ENCODE peak calls at places on chromosomes 3 and 15, in eight cellular contexts. One of them, this sample, is unnamed.

GRCh38 chr3:147758786-147759185 is 349.6 kb downstream of the ZIC1 start:
- DNase-seq in cardiac fibroblast: peak
- DNase-seq in Peyer's patch: no peak
- DNase-seq in esophagus muscularis mucosa: no peak
- DNase-seq in foreskin keratinocyte: no peak
- DNase-seq in dorsolateral prefrontal cortex: no peak
- DNase-seq in cardiac muscle cell: no peak
- DNase-seq in K562: no peak
- DNase-seq in this sample: no peak

GRCh38 chr3:62414786-62415185 is 41.4 kb upstream of the FEZF2 start:
- DNase-seq in cardiac fibroblast: no peak
- DNase-seq in Peyer's patch: no peak
- DNase-seq in esophagus muscularis mucosa: no peak
- DNase-seq in foreskin keratinocyte: no peak
- DNase-seq in dorsolateral prefrontal cortex: no peak
- DNase-seq in cardiac muscle cell: no peak
- DNase-seq in K562: no peak
- DNase-seq in this sample: peak

GRCh38 chr15:76161153-76162049 is 101.6 kb downstream of the TMEM266 start:
- DNase-seq in cardiac fibroblast: no peak
- DNase-seq in Peyer's patch: no peak
- DNase-seq in esophagus muscularis mucosa: no peak
- DNase-seq in foreskin keratinocyte: no peak
- DNase-seq in dorsolateral prefrontal cortex: no peak
- DNase-seq in cardiac muscle cell: no peak
- DNase-seq in K562: no peak
- DNase-seq in this sample: no peak

GRCh38 chr3:46895761-46896160 is 18.2 kb downstream of the PTH1R start:
- DNase-seq in cardiac fibroblast: no peak
- DNase-seq in Peyer's patch: no peak
- DNase-seq in esophagus muscularis mucosa: no peak
- DNase-seq in foreskin keratinocyte: no peak
- DNase-seq in dorsolateral prefrontal cortex: no peak
- DNase-seq in cardiac muscle cell: no peak
- DNase-seq in K562: no peak
- DNase-seq in this sample: no peak

GRCh38 chr3:133986302-133986701 is 43.4 kb downstream of the SLCO2A1 start:
- DNase-seq in cardiac fibroblast: no peak
- DNase-seq in Peyer's patch: no peak
- DNase-seq in esophagus muscularis mucosa: no peak
- DNase-seq in foreskin keratinocyte: no peak
- DNase-seq in dorsolateral prefrontal cortex: no peak
- DNase-seq in cardiac muscle cell: no peak
- DNase-seq in K562: no peak
- DNase-seq in this sample: no peak

GRCh38 chr15:99446565-99447496 is 119.0 kb upstream of the MEF2A start:
- DNase-seq in cardiac fibroblast: no peak
- DNase-seq in Peyer's patch: peak
- DNase-seq in esophagus muscularis mucosa: peak
- DNase-seq in foreskin keratinocyte: no peak
- DNase-seq in dorsolateral prefrontal cortex: no peak
- DNase-seq in cardiac muscle cell: no peak
- DNase-seq in K562: no peak
- DNase-seq in this sample: no peak

GRCh38 chr3:132554437-132554836 is 42.6 kb upstream of the ACKR4 start:
- DNase-seq in cardiac fibroblast: peak
- DNase-seq in Peyer's patch: no peak
- DNase-seq in esophagus muscularis mucosa: no peak
- DNase-seq in foreskin keratinocyte: no peak
- DNase-seq in dorsolateral prefrontal cortex: no peak
- DNase-seq in cardiac muscle cell: no peak
- DNase-seq in K562: no peak
- DNase-seq in this sample: no peak

GRCh38 chr3:4642611-4643010 is 149.5 kb downstream of the ITPR1 start:
- DNase-seq in cardiac fibroblast: no peak
- DNase-seq in Peyer's patch: no peak
- DNase-seq in esophagus muscularis mucosa: no peak
- DNase-seq in foreskin keratinocyte: no peak
- DNase-seq in dorsolateral prefrontal cortex: no peak
- DNase-seq in cardiac muscle cell: no peak
- DNase-seq in K562: no peak
- DNase-seq in this sample: no peak

GRCh38 chr3:143035466-143036214 is 34.3 kb downstream of the U2SURP start:
- DNase-seq in cardiac fibroblast: peak
- DNase-seq in Peyer's patch: no peak
- DNase-seq in esophagus muscularis mucosa: no peak
- DNase-seq in foreskin keratinocyte: no peak
- DNase-seq in dorsolateral prefrontal cortex: no peak
- DNase-seq in cardiac muscle cell: no peak
- DNase-seq in K562: no peak
- DNase-seq in this sample: no peak

GRCh38 chr3:143036557-143036956 is 35.2 kb downstream of the U2SURP start:
- DNase-seq in cardiac fibroblast: no peak
- DNase-seq in Peyer's patch: no peak
- DNase-seq in esophagus muscularis mucosa: no peak
- DNase-seq in foreskin keratinocyte: no peak
- DNase-seq in dorsolateral prefrontal cortex: no peak
- DNase-seq in cardiac muscle cell: no peak
- DNase-seq in K562: no peak
- DNase-seq in this sample: no peak

GRCh38 chr3:143041901-143042300 is 40.5 kb downstream of the U2SURP start:
- DNase-seq in cardiac fibroblast: no peak
- DNase-seq in Peyer's patch: no peak
- DNase-seq in esophagus muscularis mucosa: no peak
- DNase-seq in foreskin keratinocyte: no peak
- DNase-seq in dorsolateral prefrontal cortex: no peak
- DNase-seq in cardiac muscle cell: no peak
- DNase-seq in K562: no peak
- DNase-seq in this sample: no peak

GRCh38 chr3:143037867-143038266 is 36.5 kb downstream of the U2SURP start:
- DNase-seq in cardiac fibroblast: no peak
- DNase-seq in Peyer's patch: no peak
- DNase-seq in esophagus muscularis mucosa: no peak
- DNase-seq in foreskin keratinocyte: no peak
- DNase-seq in dorsolateral prefrontal cortex: no peak
- DNase-seq in cardiac muscle cell: no peak
- DNase-seq in K562: no peak
- DNase-seq in this sample: no peak

DNA sequence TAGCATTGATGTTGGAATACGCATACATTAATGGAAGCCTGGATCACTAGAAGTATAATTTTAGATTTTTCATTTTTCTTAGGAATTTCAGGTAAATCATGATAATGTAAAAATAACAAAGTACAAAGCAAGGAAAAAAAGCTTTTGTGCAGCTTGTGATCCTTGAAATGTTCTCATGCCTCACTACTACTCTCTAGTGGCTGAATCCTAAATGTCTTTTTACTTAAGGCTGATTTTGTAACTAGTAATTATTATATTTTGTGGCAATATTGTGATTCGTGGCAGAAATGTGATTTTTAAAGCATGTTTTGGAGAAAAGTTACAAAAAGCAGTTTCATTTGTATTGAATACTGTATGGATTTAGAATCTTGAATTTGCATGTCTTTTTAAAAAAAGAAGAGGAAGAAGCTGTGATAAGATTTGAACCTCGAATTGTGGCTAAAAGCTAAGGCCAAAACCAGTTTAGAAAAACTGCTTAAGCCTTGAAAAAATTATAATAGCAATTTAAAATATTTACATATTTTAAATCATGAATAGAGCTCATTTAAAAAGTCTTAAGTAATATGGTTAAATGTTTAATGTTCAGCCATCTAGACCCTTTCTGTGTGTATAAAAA is 39.0 kb downstream of the U2SURP start:
- DNase-seq in cardiac fibroblast: peak
- DNase-seq in Peyer's patch: no peak
- DNase-seq in esophagus muscularis mucosa: no peak
- DNase-seq in foreskin keratinocyte: no peak
- DNase-seq in dorsolateral prefrontal cortex: no peak
- DNase-seq in cardiac muscle cell: peak
- DNase-seq in K562: no peak
- DNase-seq in this sample: no peak
- TF ChIP-seq CTCF in cardiac fibroblast: peak
- TF ChIP-seq CTCF in Peyer's patch: peak
- TF ChIP-seq CTCF in esophagus muscularis mucosa: peak
- TF ChIP-seq CTCF in foreskin keratinocyte: peak
- TF ChIP-seq CTCF in dorsolateral prefrontal cortex: peak
- TF ChIP-seq CTCF in cardiac muscle cell: peak
- TF ChIP-seq CTCF in K562: peak
- TF ChIP-seq CTCF in this sample: peak

GRCh38 chr3:182618981-182619591 is 174.2 kb upstream of the ATP11B start:
- DNase-seq in cardiac fibroblast: peak
- DNase-seq in Peyer's patch: no peak
- DNase-seq in esophagus muscularis mucosa: no peak
- DNase-seq in foreskin keratinocyte: peak
- DNase-seq in dorsolateral prefrontal cortex: no peak
- DNase-seq in cardiac muscle cell: no peak
- DNase-seq in K562: no peak
- DNase-seq in this sample: no peak

GRCh38 chr3:182620715-182621434 is 172.4 kb upstream of the ATP11B start:
- DNase-seq in cardiac fibroblast: no peak
- DNase-seq in Peyer's patch: no peak
- DNase-seq in esophagus muscularis mucosa: no peak
- DNase-seq in foreskin keratinocyte: no peak
- DNase-seq in dorsolateral prefrontal cortex: no peak
- DNase-seq in cardiac muscle cell: no peak
- DNase-seq in K562: no peak
- DNase-seq in this sample: no peak

GRCh38 chr3:182618085-182618732 is 175.1 kb upstream of the ATP11B start:
- DNase-seq in cardiac fibroblast: peak
- DNase-seq in Peyer's patch: no peak
- DNase-seq in esophagus muscularis mucosa: no peak
- DNase-seq in foreskin keratinocyte: no peak
- DNase-seq in dorsolateral prefrontal cortex: no peak
- DNase-seq in cardiac muscle cell: peak
- DNase-seq in K562: peak
- DNase-seq in this sample: no peak

GRCh38 chr3:182622241-182622545 is 171.1 kb upstream of the ATP11B start:
- DNase-seq in cardiac fibroblast: no peak
- DNase-seq in Peyer's patch: no peak
- DNase-seq in esophagus muscularis mucosa: no peak
- DNase-seq in foreskin keratinocyte: no peak
- DNase-seq in dorsolateral prefrontal cortex: no peak
- DNase-seq in cardiac muscle cell: no peak
- DNase-seq in K562: no peak
- DNase-seq in this sample: no peak

DNA sequence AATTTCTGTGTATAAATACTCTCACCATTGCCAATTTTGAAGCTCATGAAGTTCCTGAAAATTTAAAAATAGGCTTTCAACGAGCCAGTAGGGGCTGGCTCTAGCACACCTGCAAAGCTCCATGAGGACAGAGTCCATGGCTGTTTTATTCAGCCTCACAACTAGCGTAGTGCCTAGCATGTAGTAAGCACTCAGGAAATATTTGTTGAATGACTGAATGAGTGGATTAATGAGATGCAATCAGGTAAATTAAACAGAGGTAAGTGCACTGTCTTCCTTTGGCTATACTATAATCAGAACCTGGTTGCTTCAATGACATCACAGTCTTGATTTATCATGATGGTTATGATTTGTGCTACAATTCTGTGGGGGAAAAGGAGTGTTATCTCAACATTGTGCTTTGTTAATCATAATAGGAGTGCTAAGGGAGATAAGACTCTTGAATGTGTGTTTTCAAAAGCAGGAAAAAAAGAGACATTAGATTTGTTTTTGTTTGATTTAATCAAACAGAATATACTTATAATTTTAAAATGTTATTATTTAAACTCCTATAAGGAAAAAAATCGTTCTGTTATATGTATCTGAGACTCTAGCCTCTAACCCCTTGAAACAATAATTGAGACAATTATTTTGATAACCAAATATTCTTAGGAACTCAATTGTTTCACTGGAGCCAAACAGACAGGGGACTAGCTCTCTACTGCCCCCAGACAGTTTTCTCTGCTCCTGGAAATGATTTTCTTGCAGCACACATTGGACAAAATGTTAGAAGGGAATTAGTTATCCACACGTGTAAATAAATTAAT is 171.7 kb upstream of the ATP11B start:
- DNase-seq in cardiac fibroblast: no peak
- DNase-seq in Peyer's patch: no peak
- DNase-seq in esophagus muscularis mucosa: no peak
- DNase-seq in foreskin keratinocyte: no peak
- DNase-seq in dorsolateral prefrontal cortex: no peak
- DNase-seq in cardiac muscle cell: peak
- DNase-seq in K562: no peak
- DNase-seq in this sample: no peak
- TF ChIP-seq CTCF in cardiac fibroblast: no peak
- TF ChIP-seq CTCF in Peyer's patch: no peak
- TF ChIP-seq CTCF in esophagus muscularis mucosa: no peak
- TF ChIP-seq CTCF in foreskin keratinocyte: peak
- TF ChIP-seq CTCF in dorsolateral prefrontal cortex: peak
- TF ChIP-seq CTCF in cardiac muscle cell: peak
- TF ChIP-seq CTCF in K562: peak
- TF ChIP-seq CTCF in this sample: peak

DNA sequence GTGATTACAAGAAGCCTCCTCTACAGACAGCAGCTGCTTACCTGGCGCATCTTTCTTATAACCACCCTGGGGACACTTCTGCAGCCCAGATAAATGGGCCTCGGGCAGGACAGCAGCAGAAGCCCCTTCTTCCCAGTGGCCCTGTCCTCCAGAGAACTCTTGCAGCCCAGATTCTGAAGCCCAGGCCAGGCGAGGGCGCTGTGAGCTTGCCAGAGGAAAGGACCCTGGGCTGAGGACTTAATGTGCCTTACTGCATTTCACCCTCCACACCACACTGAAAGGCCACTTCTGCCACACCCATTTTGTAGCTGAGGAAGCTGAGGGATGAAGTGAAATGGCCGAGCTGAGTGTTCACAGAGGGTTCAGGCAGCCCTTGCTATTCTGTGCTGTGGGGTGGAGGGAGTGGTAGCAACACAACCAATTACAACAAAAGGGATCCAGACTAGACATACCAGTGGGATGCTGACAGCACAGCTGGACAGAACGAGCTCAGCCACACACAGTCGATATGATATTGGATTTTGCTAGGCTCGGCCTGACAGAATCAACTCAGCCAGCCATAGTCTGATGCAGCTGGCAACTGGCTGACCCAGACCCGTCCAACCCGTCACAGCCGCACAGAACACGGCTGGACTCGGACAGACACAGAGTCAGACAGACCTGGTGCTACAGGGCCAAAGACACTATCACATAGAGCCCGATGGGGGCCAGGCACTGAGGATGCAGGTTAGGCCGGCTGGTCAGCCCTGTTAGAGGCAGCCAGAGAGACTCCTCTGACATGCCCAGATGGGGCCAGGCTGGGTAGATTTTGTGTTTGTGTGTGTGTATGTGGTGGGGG is 7.3 kb downstream of the ACOX2 start:
- DNase-seq in cardiac fibroblast: peak
- DNase-seq in Peyer's patch: peak
- DNase-seq in esophagus muscularis mucosa: peak
- DNase-seq in foreskin keratinocyte: no peak
- DNase-seq in dorsolateral prefrontal cortex: no peak
- DNase-seq in cardiac muscle cell: peak
- DNase-seq in K562: peak
- DNase-seq in this sample: peak
- TF ChIP-seq CTCF in cardiac fibroblast: peak
- TF ChIP-seq CTCF in Peyer's patch: peak
- TF ChIP-seq CTCF in esophagus muscularis mucosa: no peak
- TF ChIP-seq CTCF in foreskin keratinocyte: peak
- TF ChIP-seq CTCF in dorsolateral prefrontal cortex: no peak
- TF ChIP-seq CTCF in cardiac muscle cell: peak
- TF ChIP-seq CTCF in K562: peak
- TF ChIP-seq CTCF in this sample: no peak

DNA sequence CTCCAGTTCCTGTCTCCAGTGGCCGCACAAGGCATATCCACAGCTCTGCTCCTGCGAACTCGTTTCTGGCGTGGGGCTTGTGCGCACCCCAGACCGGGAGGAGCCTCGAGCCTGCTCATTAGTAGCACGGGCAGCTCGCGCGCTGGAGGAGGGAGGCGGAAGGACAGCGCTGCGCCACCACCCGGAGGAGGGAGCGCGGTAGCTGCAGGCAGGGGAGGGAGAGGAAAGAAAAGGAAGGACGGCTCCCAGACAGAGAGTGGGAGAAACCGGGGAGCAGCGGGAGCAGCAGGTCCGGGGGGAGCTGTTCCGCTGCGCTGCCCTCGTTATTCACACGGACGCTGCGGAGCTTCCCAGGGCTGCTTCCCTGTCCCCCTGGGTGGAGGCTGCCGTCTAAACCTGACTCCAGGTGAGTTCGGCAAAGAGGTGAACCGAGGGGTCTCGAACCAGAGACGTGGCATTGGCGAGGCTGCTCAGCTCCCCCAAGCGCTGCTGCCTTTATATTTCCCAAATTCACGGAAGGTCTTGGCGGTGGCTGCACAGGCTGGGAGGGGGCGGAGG is 121.3 kb upstream of the ZNF717 start:
- DNase-seq in cardiac fibroblast: peak
- DNase-seq in Peyer's patch: no peak
- DNase-seq in esophagus muscularis mucosa: no peak
- DNase-seq in foreskin keratinocyte: peak
- DNase-seq in dorsolateral prefrontal cortex: peak
- DNase-seq in cardiac muscle cell: peak
- DNase-seq in K562: no peak
- DNase-seq in this sample: peak
- TF ChIP-seq CTCF in cardiac fibroblast: peak
- TF ChIP-seq CTCF in Peyer's patch: no peak
- TF ChIP-seq CTCF in esophagus muscularis mucosa: no peak
- TF ChIP-seq CTCF in foreskin keratinocyte: peak
- TF ChIP-seq CTCF in dorsolateral prefrontal cortex: no peak
- TF ChIP-seq CTCF in cardiac muscle cell: no peak
- TF ChIP-seq CTCF in K562: no peak
- TF ChIP-seq CTCF in this sample: no peak